ENCODE peak calls at places on chromosomes 7 and 10, in six cellular contexts. One of them, this sample, is unnamed.

GRCh38 chr7:40213291-40213690 is 78.5 kb downstream of the SUGCT start:
- DNase-seq in BE2C: no peak
- DNase-seq in fibroblast of lung: no peak
- DNase-seq in adrenal gland: no peak
- DNase-seq in fibroblast of mammary gland: no peak
- DNase-seq in IMR-90: no peak
- DNase-seq in this sample: no peak

GRCh38 chr10:4154317-4154716 is 369.3 kb upstream of the KLF6 start:
- DNase-seq in fibroblast of mammary gland: no peak
- DNase-seq in IMR-90: no peak
- DNase-seq in BE2C: no peak
- DNase-seq in fibroblast of lung: no peak
- DNase-seq in adrenal gland: no peak
- DNase-seq in this sample: no peak

GRCh38 chr10:88038268-88038667 is 174.8 kb downstream of the PTEN start:
- DNase-seq in fibroblast of lung: peak
- DNase-seq in fibroblast of mammary gland: peak
- DNase-seq in adrenal gland: no peak
- DNase-seq in BE2C: no peak
- DNase-seq in IMR-90: peak
- DNase-seq in this sample: peak

GRCh38 chr10:77392851-77393250 is 244.8 kb downstream of the KCNMA1 start:
- DNase-seq in fibroblast of mammary gland: peak
- DNase-seq in BE2C: peak
- DNase-seq in fibroblast of lung: peak
- DNase-seq in IMR-90: peak
- DNase-seq in adrenal gland: peak
- DNase-seq in this sample: peak

GRCh38 chr7:71238541-71238940 is 106.6 kb downstream of the GALNT17 start:
- DNase-seq in IMR-90: no peak
- DNase-seq in fibroblast of mammary gland: no peak
- DNase-seq in fibroblast of lung: no peak
- DNase-seq in adrenal gland: no peak
- DNase-seq in BE2C: no peak
- DNase-seq in this sample: no peak

GRCh38 chr7:102874966-102875365 is 37.8 kb upstream of the LRRC17 start:
- DNase-seq in fibroblast of lung: no peak
- DNase-seq in IMR-90: no peak
- DNase-seq in fibroblast of mammary gland: no peak
- DNase-seq in BE2C: no peak
- DNase-seq in adrenal gland: no peak
- DNase-seq in this sample: no peak

GRCh38 chr7:44282601-44283171 is 42.7 kb downstream of the CAMK2B start:
- DNase-seq in fibroblast of lung: no peak
- DNase-seq in adrenal gland: no peak
- DNase-seq in fibroblast of mammary gland: no peak
- DNase-seq in BE2C: peak
- DNase-seq in IMR-90: no peak
- DNase-seq in this sample: no peak

GRCh38 chr7:4774804-4775280 is 581 bp upstream of the AP5Z1 start:
- DNase-seq in IMR-90: peak
- DNase-seq in BE2C: no peak
- DNase-seq in fibroblast of mammary gland: peak
- DNase-seq in fibroblast of lung: peak
- DNase-seq in adrenal gland: peak
- DNase-seq in this sample: peak

GRCh38 chr10:79982861-79983260 is 34.0 kb upstream of the SFTPD start:
- DNase-seq in fibroblast of lung: no peak
- DNase-seq in BE2C: no peak
- DNase-seq in fibroblast of mammary gland: no peak
- DNase-seq in IMR-90: no peak
- DNase-seq in adrenal gland: no peak
- DNase-seq in this sample: no peak

GRCh38 chr10:130994845-130995244 is 316.7 kb downstream of the TCERG1L start:
- DNase-seq in fibroblast of mammary gland: no peak
- DNase-seq in BE2C: no peak
- DNase-seq in fibroblast of lung: no peak
- DNase-seq in adrenal gland: no peak
- DNase-seq in IMR-90: no peak
- DNase-seq in this sample: no peak

GRCh38 chr7:150335101-150335773 is 6.2 kb downstream of the RARRES2 start:
- DNase-seq in IMR-90: peak
- DNase-seq in adrenal gland: no peak
- DNase-seq in fibroblast of lung: peak
- DNase-seq in BE2C: no peak
- DNase-seq in fibroblast of mammary gland: peak
- DNase-seq in this sample: peak

GRCh38 chr7:45026984-45027773 is 27.2 kb downstream of the CCM2 start:
- DNase-seq in fibroblast of mammary gland: peak
- DNase-seq in fibroblast of lung: peak
- DNase-seq in IMR-90: peak
- DNase-seq in BE2C: no peak
- DNase-seq in adrenal gland: no peak
- DNase-seq in this sample: no peak

GRCh38 chr7:98210513-98211220 is 572 bp upstream of the BHLHA15 start:
- DNase-seq in fibroblast of lung: no peak
- DNase-seq in BE2C: no peak
- DNase-seq in IMR-90: no peak
- DNase-seq in adrenal gland: no peak
- DNase-seq in fibroblast of mammary gland: no peak
- DNase-seq in this sample: no peak

GRCh38 chr7:114889646-114890285 is 32.1 kb upstream of the MDFIC start:
- DNase-seq in fibroblast of mammary gland: peak
- DNase-seq in IMR-90: peak
- DNase-seq in adrenal gland: peak
- DNase-seq in BE2C: no peak
- DNase-seq in fibroblast of lung: peak
- DNase-seq in this sample: peak

DNA sequence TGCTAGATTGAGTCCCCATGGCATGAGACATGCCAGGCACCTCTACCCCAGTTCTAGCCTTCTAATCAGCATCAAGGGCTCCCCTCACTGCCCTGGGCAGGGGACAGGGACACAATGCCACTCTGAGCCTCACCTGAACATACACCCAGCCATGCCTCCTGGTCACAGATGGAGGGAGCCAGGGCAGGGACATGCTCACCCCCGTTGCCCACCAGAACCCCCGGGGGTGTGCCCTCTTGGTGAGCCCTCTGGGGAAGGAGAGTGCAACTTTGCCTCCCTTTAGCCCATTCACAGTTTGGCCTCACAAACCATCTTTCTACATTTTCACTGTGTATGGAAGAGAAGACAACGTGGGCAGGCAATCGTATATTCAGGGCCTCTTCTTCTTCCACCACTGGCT is 167.2 kb downstream of the LCOR start:
- DNase-seq in adrenal gland: no peak
- DNase-seq in BE2C: no peak
- DNase-seq in fibroblast of mammary gland: no peak
- DNase-seq in fibroblast of lung: no peak
- DNase-seq in IMR-90: no peak
- DNase-seq in this sample: no peak
- TF ChIP-seq CTCF in adrenal gland: no peak
- TF ChIP-seq CTCF in BE2C: no peak
- TF ChIP-seq CTCF in fibroblast of mammary gland: no peak
- TF ChIP-seq CTCF in fibroblast of lung: no peak
- TF ChIP-seq CTCF in IMR-90: no peak
- TF ChIP-seq CTCF in this sample: no peak

GRCh38 chr7:142815099-142815498 is 39.8 kb upstream of the EPHB6 start:
- DNase-seq in adrenal gland: no peak
- DNase-seq in fibroblast of mammary gland: no peak
- DNase-seq in fibroblast of lung: no peak
- DNase-seq in IMR-90: no peak
- DNase-seq in BE2C: no peak
- DNase-seq in this sample: no peak

GRCh38 chr7:142813699-142814098 is 41.2 kb upstream of the EPHB6 start:
- DNase-seq in IMR-90: no peak
- DNase-seq in BE2C: no peak
- DNase-seq in fibroblast of lung: no peak
- DNase-seq in adrenal gland: no peak
- DNase-seq in fibroblast of mammary gland: no peak
- DNase-seq in this sample: no peak

GRCh38 chr7:142813262-142813661 is 41.6 kb upstream of the EPHB6 start:
- DNase-seq in adrenal gland: no peak
- DNase-seq in BE2C: no peak
- DNase-seq in IMR-90: peak
- DNase-seq in fibroblast of lung: no peak
- DNase-seq in fibroblast of mammary gland: peak
- DNase-seq in this sample: peak

GRCh38 chr7:142811154-142811737 is 40.5 kb downstream of the PRSS2 start:
- DNase-seq in BE2C: no peak
- DNase-seq in fibroblast of mammary gland: peak
- DNase-seq in adrenal gland: no peak
- DNase-seq in IMR-90: peak
- DNase-seq in fibroblast of lung: peak
- DNase-seq in this sample: peak

GRCh38 chr7:142812437-142813215 is 41.9 kb downstream of the PRSS2 start:
- DNase-seq in BE2C: no peak
- DNase-seq in adrenal gland: no peak
- DNase-seq in IMR-90: no peak
- DNase-seq in fibroblast of lung: no peak
- DNase-seq in fibroblast of mammary gland: no peak
- DNase-seq in this sample: peak
- TF ChIP-seq CTCF in BE2C: no peak
- TF ChIP-seq CTCF in adrenal gland: no peak
- TF ChIP-seq CTCF in IMR-90: no peak
- TF ChIP-seq CTCF in fibroblast of lung: no peak
- TF ChIP-seq CTCF in fibroblast of mammary gland: no peak
- TF ChIP-seq CTCF in this sample: no peak

GRCh38 chr10:114821293-114821914 is at the start of gene FHIP2A:
- DNase-seq in fibroblast of mammary gland: peak
- DNase-seq in fibroblast of lung: peak
- DNase-seq in IMR-90: peak
- DNase-seq in adrenal gland: peak
- DNase-seq in BE2C: peak
- DNase-seq in this sample: peak
- TF ChIP-seq CTCF in fibroblast of mammary gland: no peak
- TF ChIP-seq CTCF in fibroblast of lung: peak
- TF ChIP-seq CTCF in IMR-90: peak
- TF ChIP-seq CTCF in adrenal gland: no peak
- TF ChIP-seq CTCF in BE2C: no peak
- TF ChIP-seq CTCF in this sample: peak

GRCh38 chr10:58780481-58780880 is 267.8 kb downstream of the BICC1 start:
- DNase-seq in adrenal gland: no peak
- DNase-seq in IMR-90: peak
- DNase-seq in fibroblast of mammary gland: no peak
- DNase-seq in BE2C: no peak
- DNase-seq in fibroblast of lung: no peak
- DNase-seq in this sample: no peak
- TF ChIP-seq CTCF in adrenal gland: no peak
- TF ChIP-seq CTCF in IMR-90: no peak
- TF ChIP-seq CTCF in fibroblast of mammary gland: no peak
- TF ChIP-seq CTCF in BE2C: no peak
- TF ChIP-seq CTCF in fibroblast of lung: no peak
- TF ChIP-seq CTCF in this sample: no peak

GRCh38 chr10:70956029-70956759 is 67.8 kb upstream of the PCBD1 start:
- DNase-seq in fibroblast of lung: no peak
- DNase-seq in fibroblast of mammary gland: no peak
- DNase-seq in BE2C: peak
- DNase-seq in adrenal gland: no peak
- DNase-seq in IMR-90: no peak
- DNase-seq in this sample: no peak
- TF ChIP-seq CTCF in fibroblast of lung: no peak
- TF ChIP-seq CTCF in fibroblast of mammary gland: no peak
- TF ChIP-seq CTCF in BE2C: peak
- TF ChIP-seq CTCF in adrenal gland: no peak
- TF ChIP-seq CTCF in IMR-90: no peak
- TF ChIP-seq CTCF in this sample: peak

GRCh38 chr10:33273295-33274002 is 61.0 kb downstream of the NRP1 start:
- DNase-seq in fibroblast of lung: peak
- DNase-seq in adrenal gland: peak
- DNase-seq in BE2C: peak
- DNase-seq in fibroblast of mammary gland: peak
- DNase-seq in IMR-90: peak
- DNase-seq in this sample: peak
- TF ChIP-seq CTCF in fibroblast of lung: peak
- TF ChIP-seq CTCF in adrenal gland: no peak
- TF ChIP-seq CTCF in BE2C: no peak
- TF ChIP-seq CTCF in fibroblast of mammary gland: peak
- TF ChIP-seq CTCF in IMR-90: peak
- TF ChIP-seq CTCF in this sample: peak